ENCODE peak calls at places on chromosomes 2 and 18, in six cellular contexts. B is CD8-positive, alpha-beta memory T cell; K is tibial artery; D is left ventricle myocardium inferior; U is DND-41; A is GM23248. L is an unnamed sample.

GRCh38 chr18:23356416-23356815 is 96.7 kb upstream of the RIOK3 start:
- DNase-seq in D (no peak), U (no peak), K (no peak), B (no peak), A (no peak), L (no peak)

GRCh38 chr2:10141736-10142639 is 19.4 kb downstream of the RRM2 start:
- DNase-seq in U (peak; percentile 93), D (no peak), A (peak; percentile 35), B (no peak), K (no peak), L (no peak)

GRCh38 chr2:211033765-211034164 is 477.4 kb downstream of the CPS1 start:
- DNase-seq in K (no peak), U (no peak), B (no peak), A (peak; percentile 15), D (no peak), L (no peak)

GRCh38 chr2:233419626-233420431 is 65.5 kb downstream of the DGKD start:
- DNase-seq in K (peak; percentile 65), B (no peak), D (no peak), U (no peak), A (no peak), L (no peak)

GRCh38 chr2:1136807-1137663 is 186.4 kb downstream of the SNTG2 start:
- DNase-seq in U (no peak), K (no peak), B (no peak), D (no peak), A (peak; percentile 6), L (no peak)

GRCh38 chr2:233816334-233816733 is 38.0 kb downstream of the HJURP start:
- DNase-seq in U (no peak), D (no peak), A (no peak), K (no peak), B (no peak), L (no peak)

GRCh38 chr18:63708650-63709049 is 5.9 kb downstream of the SERPINB11 start:
- DNase-seq in K (no peak), B (no peak), A (peak; percentile 89), D (no peak), U (no peak), L (no peak)

GRCh38 chr2:66840321-66841014 is 405.5 kb downstream of the MEIS1 start:
- DNase-seq in D (no peak), B (no peak), K (no peak), U (no peak), A (peak; percentile 83), L (no peak)

GRCh38 chr2:10253596-10254372 is 48.9 kb upstream of the HPCAL1 start:
- DNase-seq in K (peak; percentile 40), U (no peak), A (no peak), D (peak; percentile 14), B (no peak), L (no peak)

GRCh38 chr2:84077504-84077903 is 381.6 kb downstream of the SUCLG1 start:
- DNase-seq in K (no peak), A (peak; percentile 32), B (no peak), U (peak; percentile 13), D (no peak), L (peak; percentile 22)

GRCh38 chr2:201821080-201821479 is 14.7 kb downstream of the CDK15 start:
- DNase-seq in K (no peak), B (no peak), A (no peak), D (no peak), U (no peak), L (no peak)

GRCh38 chr2:19124135-19124534 is 234.3 kb downstream of the OSR1 start:
- DNase-seq in A (peak; percentile 95), K (no peak), U (no peak), B (no peak), D (no peak), L (no peak)

GRCh38 chr2:215847718-215848117 is 165.6 kb downstream of the MREG start:
- DNase-seq in D (no peak), A (no peak), B (no peak), U (no peak), K (no peak), L (no peak)

GRCh38 chr18:32469190-32469611 is 1.5 kb downstream of the GAREM1 start:
- DNase-seq in D (peak; percentile 24), K (peak; percentile 76), A (peak; percentile 59), U (no peak), B (no peak), L (peak; percentile 17)

GRCh38 chr2:26606847-26607190 is 34.3 kb downstream of the CIB4 start:
- DNase-seq in D (no peak), U (no peak), K (peak; percentile 33), A (no peak), B (no peak), L (no peak)

GRCh38 chr2:63863707-63864106 is 22.0 kb downstream of the UGP2 start:
- DNase-seq in U (no peak), K (no peak), A (no peak), B (no peak), D (no peak), L (no peak)

GRCh38 chr2:120108749-120109148 is 95.9 kb downstream of the EPB41L5 start:
- DNase-seq in K (no peak), B (no peak), D (no peak), U (no peak), A (peak; percentile 62), L (no peak)

GRCh38 chr2:41020318-41020717 is 568.4 kb upstream of the SLC8A1 start:
- DNase-seq in D (no peak), A (no peak), K (no peak), U (no peak), B (no peak), L (no peak)

GRCh38 chr2:182915369-182916326 is 49.2 kb upstream of the FRZB start:
- DNase-seq in D (no peak), U (no peak), A (peak; percentile 88), B (no peak), K (no peak), L (no peak)

GRCh38 chr2:182912518-182912915 is 46.1 kb upstream of the FRZB start:
- DNase-seq in A (no peak), B (no peak), K (no peak), D (no peak), U (no peak), L (no peak)

GRCh38 chr2:182914852-182915251 is 48.4 kb upstream of the FRZB start:
- DNase-seq in B (no peak), U (no peak), K (no peak), A (no peak), D (no peak), L (no peak)

GRCh38 chr2:182913064-182913463 is 46.6 kb upstream of the FRZB start:
- DNase-seq in U (no peak), B (no peak), A (no peak), K (no peak), D (no peak), L (no peak)

DNA sequence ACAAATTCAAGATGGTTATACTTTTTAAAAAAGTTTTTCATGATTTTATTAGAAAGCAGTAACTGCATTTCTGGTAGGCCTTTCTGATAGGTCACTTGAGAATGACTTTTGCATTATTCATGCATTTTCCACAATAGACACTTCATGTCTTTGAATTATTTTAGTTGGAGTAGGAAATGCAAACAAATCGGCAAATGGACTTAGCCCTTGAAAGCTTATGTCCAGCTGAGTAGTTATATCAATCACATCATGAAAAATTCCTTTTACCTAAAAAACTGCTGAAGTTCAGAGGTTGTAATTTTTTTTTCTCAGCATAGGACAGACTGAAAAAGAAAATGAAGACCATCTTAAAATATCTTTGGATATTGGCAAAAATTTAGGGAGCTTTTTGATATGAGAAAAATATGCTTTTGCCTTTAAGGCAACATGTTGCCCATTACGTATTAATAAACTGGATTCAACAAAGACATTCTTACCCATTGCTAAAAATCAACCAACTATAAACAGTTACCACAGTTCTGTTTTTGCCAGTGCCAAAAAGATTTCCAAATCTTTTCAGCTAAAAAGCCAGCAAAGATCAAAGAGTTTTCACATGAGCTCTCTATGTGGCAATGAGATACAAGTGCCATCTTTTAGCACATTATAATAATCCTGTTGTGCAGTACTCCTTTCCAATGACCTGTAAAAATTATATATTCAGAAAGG is 45.5 kb upstream of the FRZB start:
- DNase-seq in U (no peak), D (no peak), K (no peak), A (no peak), B (no peak), L (no peak)
- H3K27ac ChIP-seq in U (no peak overlapping the region), D (no peak overlapping the region), K (no peak overlapping the region), A (no peak overlapping the region), B (no peak overlapping the region), L (no peak overlapping the region)

GRCh38 chr2:46991985-46992384 is 76.4 kb upstream of the MCFD2 start:
- DNase-seq in D (no peak), B (no peak), K (no peak), U (no peak), A (no peak), L (no peak)
- H3K27ac ChIP-seq in D (no peak overlapping the region), B (no peak overlapping the region), K (no peak overlapping the region), U (no peak overlapping the region), A (no peak overlapping the region), L (no peak overlapping the region)

DNA sequence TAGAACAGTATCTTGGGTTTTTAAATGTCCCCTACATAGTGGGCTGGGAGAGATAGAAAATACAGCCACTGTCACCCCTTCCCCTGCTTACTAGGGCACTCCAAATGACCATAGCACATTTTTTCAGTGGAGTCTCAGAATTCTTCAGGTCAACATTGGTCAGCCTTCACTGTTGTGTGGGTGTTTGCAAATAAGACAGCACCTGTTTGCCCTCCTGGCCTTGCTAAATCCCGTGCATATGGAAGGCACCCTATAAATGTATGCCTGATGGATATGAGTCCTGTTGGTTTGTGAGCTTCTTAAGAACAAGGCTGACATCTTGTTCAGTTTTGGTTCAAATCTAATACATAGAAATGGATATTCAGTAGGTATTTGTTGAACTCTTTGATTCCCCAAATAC is 12.5 kb downstream of the ITGA6 start:
- DNase-seq in D (no peak), A (no peak), B (no peak), K (no peak), U (no peak), L (no peak)
- H3K27ac ChIP-seq in D (peak overlapping the region; percentile 65), A (no peak overlapping the region), B (no peak overlapping the region), K (no peak overlapping the region), U (no peak overlapping the region), L (peak overlapping the region; percentile 72)

DNA sequence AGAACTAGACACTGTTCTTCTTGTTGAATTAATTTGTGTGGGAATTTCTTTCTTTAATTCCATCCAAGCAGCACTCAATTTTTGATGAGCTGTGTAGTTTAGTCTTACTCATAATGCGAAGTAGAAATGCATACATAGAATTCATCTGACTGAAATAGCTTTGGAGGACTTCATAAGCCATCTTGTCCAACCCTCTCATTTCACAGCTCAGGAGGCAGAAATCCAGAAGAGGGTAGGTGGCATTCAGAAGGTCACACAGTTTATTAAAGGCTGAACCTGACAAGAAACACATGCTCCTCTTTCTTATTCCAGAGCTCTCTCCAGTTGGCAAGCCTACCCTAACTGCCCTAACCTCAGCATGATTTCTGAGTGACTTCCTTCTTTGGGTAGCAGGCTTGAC is 169.2 kb upstream of the NOSTRIN start:
- DNase-seq in B (no peak), A (no peak), K (no peak), D (no peak), U (no peak), L (no peak)
- H3K27ac ChIP-seq in B (no peak overlapping the region), A (no peak overlapping the region), K (peak overlapping the region; percentile 76), D (peak overlapping the region; percentile 90), U (no peak overlapping the region), L (no peak overlapping the region)

DNA sequence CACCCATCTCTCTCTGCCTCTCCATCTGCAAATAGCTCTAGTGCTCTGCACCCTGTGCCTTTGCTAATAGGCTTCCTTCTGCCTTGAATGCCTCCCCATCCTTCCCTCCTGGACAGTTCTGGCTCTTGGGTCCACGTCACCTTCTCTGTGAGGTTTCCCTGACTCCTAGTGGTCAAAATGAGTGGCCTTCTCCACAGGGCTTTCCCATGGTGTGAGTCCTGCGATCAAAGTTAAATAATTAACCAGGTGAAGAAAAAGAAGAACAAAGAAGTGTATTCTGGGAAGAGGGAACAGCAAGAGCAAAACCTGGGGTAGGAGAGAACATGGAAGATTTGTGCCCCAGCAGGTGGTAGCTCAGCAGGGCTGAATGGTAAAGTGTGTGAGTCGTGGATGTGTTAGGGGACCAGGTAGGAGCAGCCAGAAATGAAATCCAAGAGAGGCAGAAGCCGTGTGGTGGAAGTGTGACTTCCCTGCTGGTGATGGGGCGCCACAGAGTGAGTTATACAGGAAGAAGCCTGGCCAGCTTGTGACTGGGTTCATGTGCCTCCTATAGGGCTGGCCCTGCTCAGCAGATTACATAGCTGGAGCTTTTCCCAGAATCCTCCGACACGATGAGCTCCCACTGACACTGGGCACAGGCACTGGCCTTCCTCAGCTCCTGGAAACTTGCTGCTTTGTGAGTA is 93.8 kb upstream of the LDAH start:
- DNase-seq in B (no peak), D (no peak), U (no peak), A (peak; percentile 38), K (no peak), L (no peak)
- H3K27ac ChIP-seq in B (no peak overlapping the region), D (no peak overlapping the region), U (no peak overlapping the region), A (no peak overlapping the region), K (peak overlapping the region; percentile 38), L (peak overlapping the region; percentile 75)